ENCODE peak calls at places on chromosomes 3 and 15, in five cellular contexts. Q is trophoblast cell, T is neuronal stem cell, O is IMR-90, R is H1. M is an unnamed sample.

GRCh38 chr15:28100516-28101195 is 1.5 kb upstream of the OCA2 start:
- DNase-seq in Q (no peak), T (no peak), O (no peak), R (no peak), M (no peak)

GRCh38 chr15:29750754-29751153 is 71.5 kb downstream of the TJP1 start:
- DNase-seq in Q (no peak), T (no peak), O (no peak), R (no peak), M (no peak)

GRCh38 chr15:81529444-81529950 is 155.5 kb upstream of the TMC3 start:
- DNase-seq in Q (no peak), T (no peak), O (no peak), R (no peak), M (no peak)

GRCh38 chr3:160012108-160012507 is 23.5 kb downstream of the IL12A start:
- DNase-seq in Q (no peak), T (no peak), O (no peak), R (no peak), M (no peak)

GRCh38 chr3:48694610-48695051 is 8.9 kb upstream of the NCKIPSD start:
- DNase-seq in Q (peak), T (peak), O (peak), R (no peak), M (peak)

GRCh38 chr15:49215768-49216739 is 46.0 kb downstream of the GALK2 start:
- DNase-seq in Q (no peak), T (no peak), O (no peak), R (no peak), M (no peak)

GRCh38 chr3:53850895-53851294 is 4.5 kb downstream of the IL17RB start:
- DNase-seq in Q (no peak), T (no peak), O (peak), R (no peak), M (peak)

GRCh38 chr3:52432631-52433030 is 12.3 kb downstream of the SEMA3G start:
- DNase-seq in Q (no peak), T (no peak), O (no peak), R (no peak), M (no peak)

DNA sequence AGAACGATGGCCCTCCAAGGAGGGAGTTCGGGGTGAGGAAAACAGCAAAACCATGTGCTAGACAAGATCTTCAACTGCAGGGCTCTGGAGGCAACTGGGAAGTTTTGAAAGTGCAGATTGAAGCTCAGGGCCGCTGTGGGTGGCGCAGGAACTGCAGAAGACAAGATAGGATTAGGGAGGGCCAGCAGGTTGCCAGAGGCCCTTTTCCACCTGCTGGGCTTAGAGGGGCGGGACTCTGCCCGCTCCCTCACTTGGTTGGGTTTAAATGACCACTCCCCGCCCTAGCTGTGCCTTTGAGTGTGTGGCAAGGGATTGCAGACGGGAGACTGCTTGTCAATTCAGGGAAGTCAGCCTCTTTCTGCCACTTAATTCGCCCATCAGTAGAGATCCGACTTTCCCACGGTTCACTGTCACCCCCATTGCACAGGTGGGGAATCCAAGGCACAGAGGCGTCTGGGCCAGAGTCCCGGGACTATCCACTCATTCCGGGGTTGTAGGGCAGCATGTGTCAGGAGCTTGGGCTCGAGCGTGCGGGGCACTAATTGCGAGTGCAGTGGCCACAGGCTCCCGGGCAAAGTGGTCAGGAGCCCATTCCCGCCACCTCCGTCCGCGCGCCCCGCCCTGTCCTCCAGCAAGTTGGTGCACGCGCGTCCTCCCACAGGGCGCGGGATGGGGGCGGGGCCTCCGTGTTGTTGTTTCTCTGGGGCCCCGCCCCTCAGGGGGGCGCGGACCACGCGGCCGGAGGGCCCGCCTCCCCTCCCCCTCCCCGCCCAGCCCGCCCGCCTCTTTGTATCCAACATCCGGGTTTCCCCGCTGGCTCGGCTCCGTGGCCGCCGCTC is at the start of gene ACVR2B:
- DNase-seq in Q (peak), T (peak), O (peak), R (peak), M (peak)
- H3K14ac ChIP-seq in Q (peak), T (peak), O (no peak), R (peak), M (no peak)

DNA sequence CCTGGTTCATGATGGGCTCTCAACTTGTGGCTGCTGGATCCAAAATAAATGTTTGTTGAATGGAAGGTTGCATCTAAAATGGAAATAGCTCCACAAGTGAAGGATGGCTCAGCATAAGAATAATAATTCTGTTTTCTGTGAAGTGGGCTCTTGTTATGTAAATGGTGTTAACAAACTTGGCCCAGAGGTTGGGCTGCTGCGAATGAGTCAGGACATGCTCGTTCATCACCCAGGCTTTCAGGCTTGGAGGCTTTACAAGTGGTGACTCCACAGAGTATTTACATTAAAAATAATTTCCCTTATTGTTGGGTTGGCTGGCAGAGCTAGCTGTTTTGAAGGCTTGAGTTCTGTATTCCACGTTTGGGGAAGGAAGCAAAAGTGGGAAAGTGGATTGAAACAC is 60.5 kb downstream of the ITGB5 start:
- DNase-seq in Q (no peak), T (no peak), O (peak), R (peak), M (peak)
- H4K8ac ChIP-seq in Q (no peak), T (no peak), O (no peak), R (no peak), M (no peak)

GRCh38 chr3:9497821-9498565 is 55.6 kb downstream of the LHFPL4 start:
- DNase-seq in Q (peak), T (no peak), O (peak), R (no peak), M (peak)
- H3K4me2 ChIP-seq in Q (no peak), T (no peak), O (peak), R (no peak), M (no peak)

GRCh38 chr3:112333002-112333385 is at the start of gene CD200:
- DNase-seq in Q (peak), T (peak), O (peak), R (no peak), M (peak)
- H3K14ac ChIP-seq in Q (no peak), T (peak), O (no peak), R (no peak), M (no peak)

DNA sequence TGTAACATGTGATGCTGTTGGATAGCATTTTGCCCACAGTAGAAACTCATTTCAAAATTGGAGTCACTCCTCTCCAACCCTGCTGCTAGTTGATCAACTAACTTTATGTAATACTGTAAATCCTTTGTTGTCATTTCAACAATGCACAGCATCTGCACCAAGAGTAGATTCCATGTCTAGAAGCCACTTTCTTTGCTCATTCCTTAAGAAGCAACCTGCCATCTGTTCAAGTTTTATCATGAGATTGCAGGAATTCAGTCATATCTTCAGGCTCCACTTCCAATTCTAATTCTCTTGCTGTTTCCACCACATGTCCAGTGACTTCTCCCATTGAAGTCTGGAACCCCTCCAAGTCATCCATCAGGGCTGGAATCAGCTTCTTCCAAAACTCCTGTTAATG is 42.9 kb downstream of the AKAP13 start:
- DNase-seq in Q (no peak), T (no peak), O (no peak), R (no peak), M (no peak)
- H4K8ac ChIP-seq in Q (no peak), T (no peak), O (no peak), R (no peak), M (no peak)

DNA sequence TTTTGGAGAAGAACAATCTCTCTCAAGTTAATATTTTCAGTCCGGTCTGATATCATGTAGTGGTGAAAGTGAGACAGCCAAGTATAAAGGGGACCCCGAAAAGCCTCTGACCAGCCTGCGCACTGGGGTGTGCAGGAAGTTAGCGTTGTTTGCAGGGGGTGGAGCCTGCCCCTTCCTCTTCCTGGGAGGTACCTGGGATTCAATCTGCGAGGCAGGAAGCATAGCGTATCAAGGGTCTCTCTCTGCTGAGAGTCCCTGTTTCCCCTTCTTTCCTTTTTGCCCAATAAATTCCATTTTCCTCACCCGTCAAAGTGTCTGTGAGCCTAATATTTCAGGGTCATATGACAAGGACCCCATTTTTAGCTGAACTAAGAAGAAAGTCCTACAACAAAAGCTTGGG is 44.8 kb upstream of the CBLB start:
- DNase-seq in Q (no peak), T (no peak), O (no peak), R (no peak), M (no peak)
- H3K4me2 ChIP-seq in Q (no peak), T (no peak), O (no peak), R (no peak), M (no peak)

DNA sequence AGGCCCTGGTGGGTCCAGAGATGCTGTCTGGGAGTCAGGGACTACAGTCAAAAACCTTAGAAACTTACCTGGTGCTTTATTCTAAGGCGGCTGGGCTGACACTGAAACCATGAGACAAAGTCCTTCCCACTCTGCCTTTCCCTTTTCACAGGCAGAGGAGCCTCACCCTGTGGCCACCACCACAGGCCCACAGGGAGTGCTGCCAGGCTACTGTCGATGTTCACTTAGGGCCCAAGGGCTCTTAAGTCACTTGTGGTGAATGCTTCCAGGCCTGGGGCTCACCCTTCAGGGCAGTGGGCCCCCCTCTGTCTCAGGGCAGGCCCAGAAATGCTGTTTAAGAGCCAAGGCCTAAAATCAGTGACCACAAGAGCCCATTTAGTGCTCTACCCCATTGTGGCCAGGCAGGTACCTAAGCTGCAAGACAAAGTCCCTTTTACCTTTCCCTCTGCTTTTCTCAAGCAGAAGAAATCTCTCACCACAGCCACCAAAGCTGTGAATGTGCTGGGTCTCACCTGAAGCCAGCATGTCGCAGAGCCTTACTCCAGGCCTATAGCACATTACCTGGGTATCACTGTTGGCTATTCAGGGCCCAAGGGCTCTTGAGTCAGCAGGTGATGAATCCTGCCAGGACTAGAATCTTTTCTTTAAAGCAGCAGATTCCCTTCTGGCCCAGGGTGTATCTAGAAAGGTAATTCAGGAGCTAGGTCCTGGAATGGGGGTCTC is 39.5 kb upstream of the GOLGA6B start:
- DNase-seq in Q (no peak), T (no peak), O (no peak), R (no peak), M (no peak)
- H3K14ac ChIP-seq in Q (no peak), T (no peak), O (no peak), R (no peak), M (no peak)

DNA sequence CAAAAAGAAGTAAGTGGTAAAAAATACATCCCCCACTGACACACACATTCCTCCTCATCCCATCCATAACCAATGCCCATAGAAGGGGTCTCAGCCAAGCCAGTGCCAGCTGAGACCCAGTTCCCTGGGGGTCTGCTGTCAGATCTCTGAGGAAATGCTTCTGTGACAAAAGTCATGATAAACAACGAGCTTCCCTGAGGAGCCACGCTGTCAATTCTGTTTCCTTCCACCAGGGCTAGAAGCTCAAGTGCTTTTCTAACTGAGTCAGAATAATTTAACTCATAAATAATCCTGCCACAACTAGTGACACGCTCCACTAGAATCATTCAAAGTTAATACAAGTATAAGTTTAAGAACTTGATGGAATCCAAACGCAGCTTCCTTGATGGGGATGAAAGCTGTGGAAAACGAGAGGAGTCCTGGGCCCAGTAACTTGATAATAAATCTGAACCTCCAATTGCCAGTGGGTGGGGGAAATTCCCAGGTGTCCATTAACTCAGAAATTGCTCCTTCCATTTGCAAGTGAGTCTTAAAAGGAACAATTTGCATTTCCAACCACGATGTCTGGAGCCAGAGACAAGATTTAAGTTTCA is 348.7 kb upstream of the LMCD1 start:
- DNase-seq in Q (no peak), T (no peak), O (no peak), R (no peak), M (no peak)
- H4K8ac ChIP-seq in Q (no peak), T (no peak), O (no peak), R (no peak), M (no peak)

DNA sequence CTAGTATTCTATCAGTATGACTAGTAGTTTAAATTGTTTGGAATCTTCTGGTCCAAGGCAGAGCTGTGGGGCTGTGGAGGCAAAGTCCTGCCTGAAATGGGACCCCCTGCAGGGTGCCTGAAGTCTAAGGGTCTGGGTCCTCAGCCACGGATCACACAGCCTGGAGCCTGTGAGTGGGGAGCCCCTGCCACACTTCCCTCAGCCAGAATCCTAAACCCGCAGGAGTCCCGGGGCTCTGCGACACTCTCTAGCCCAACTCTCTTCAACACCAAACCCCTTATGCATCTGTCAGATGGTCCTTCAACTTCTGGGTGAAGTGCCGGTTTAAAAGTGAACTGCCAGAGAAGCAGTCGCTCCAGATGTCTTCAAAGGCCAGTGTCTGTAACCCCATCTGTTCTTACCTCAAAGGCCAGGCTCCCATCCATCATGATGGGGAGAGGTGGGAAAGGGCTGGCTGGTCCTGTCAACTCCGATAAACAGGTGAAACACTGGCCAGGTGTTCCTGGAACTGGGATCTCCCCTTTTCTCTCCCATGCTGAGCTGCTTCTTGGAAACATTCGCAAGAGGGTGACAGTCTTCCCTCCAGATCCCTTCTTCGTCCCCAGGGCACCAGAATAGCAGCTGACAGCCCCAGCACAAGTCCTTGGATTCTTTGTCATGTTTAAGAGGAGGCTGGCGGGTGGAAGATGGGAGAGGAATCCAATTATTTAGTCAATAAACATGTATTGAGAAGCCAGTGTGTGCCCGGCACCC is 45.6 kb downstream of the CPN2 start:
- DNase-seq in Q (no peak), T (no peak), O (no peak), R (no peak), M (no peak)
- H3K4me2 ChIP-seq in Q (no peak), T (no peak), O (no peak), R (peak), M (no peak)

M was measured in mesenchymal stem cell.